ENCODE peak calls at places on chromosome 2, in ten cellular contexts. One of them, this sample, is unnamed.

GRCh38 chr2:217853301-217853881 is 149.4 kb downstream of the TNS1 start:
- DNase-seq in AG08396: peak; percentile 76
- DNase-seq in Panc1: no peak
- DNase-seq in stimulated activated CD4-positive, alpha-beta T cell treated with anti-CD3 and anti-CD28 coated beads, Interleukin-4, amount 100 ng/mL, for 48 hours: no peak
- DNase-seq in HTR-8/SVneo: peak; percentile 31
- DNase-seq in psoas muscle: peak; percentile 73
- DNase-seq in left ventricle myocardium inferior: no peak
- DNase-seq in EH: peak; percentile 71
- DNase-seq in stromal cell of bone marrow: peak; percentile 67
- DNase-seq in amniotic stem cell: peak; percentile 13
- DNase-seq in this sample: peak; percentile 71

GRCh38 chr2:197327073-197327775 is 16.6 kb upstream of the ANKRD44 start:
- DNase-seq in psoas muscle: no peak
- DNase-seq in HTR-8/SVneo: no peak
- DNase-seq in AG08396: no peak
- DNase-seq in Panc1: no peak
- DNase-seq in stromal cell of bone marrow: no peak
- DNase-seq in stimulated activated CD4-positive, alpha-beta T cell treated with anti-CD3 and anti-CD28 coated beads, Interleukin-4, amount 100 ng/mL, for 48 hours: no peak
- DNase-seq in EH: no peak
- DNase-seq in left ventricle myocardium inferior: no peak
- DNase-seq in amniotic stem cell: no peak
- DNase-seq in this sample: no peak

GRCh38 chr2:229980440-229981184 is 58.3 kb downstream of the FBXO36 start:
- DNase-seq in HTR-8/SVneo: peak; percentile 61
- DNase-seq in amniotic stem cell: no peak
- DNase-seq in psoas muscle: peak; percentile 41
- DNase-seq in Panc1: peak; percentile 33
- DNase-seq in AG08396: peak; percentile 55
- DNase-seq in stromal cell of bone marrow: peak; percentile 18
- DNase-seq in left ventricle myocardium inferior: peak; percentile 62
- DNase-seq in EH: peak; percentile 59
- DNase-seq in stimulated activated CD4-positive, alpha-beta T cell treated with anti-CD3 and anti-CD28 coated beads, Interleukin-4, amount 100 ng/mL, for 48 hours: peak; percentile 2
- DNase-seq in this sample: peak; percentile 69

GRCh38 chr2:88580088-88580487 is 47.2 kb downstream of the EIF2AK3 start:
- DNase-seq in stimulated activated CD4-positive, alpha-beta T cell treated with anti-CD3 and anti-CD28 coated beads, Interleukin-4, amount 100 ng/mL, for 48 hours: no peak
- DNase-seq in AG08396: no peak
- DNase-seq in EH: no peak
- DNase-seq in amniotic stem cell: no peak
- DNase-seq in stromal cell of bone marrow: no peak
- DNase-seq in Panc1: no peak
- DNase-seq in HTR-8/SVneo: no peak
- DNase-seq in psoas muscle: no peak
- DNase-seq in left ventricle myocardium inferior: no peak
- DNase-seq in this sample: no peak

GRCh38 chr2:26251893-26252292 is 7.2 kb downstream of the HADHB start:
- DNase-seq in Panc1: no peak
- DNase-seq in HTR-8/SVneo: no peak
- DNase-seq in AG08396: no peak
- DNase-seq in psoas muscle: peak; percentile 62
- DNase-seq in stromal cell of bone marrow: no peak
- DNase-seq in stimulated activated CD4-positive, alpha-beta T cell treated with anti-CD3 and anti-CD28 coated beads, Interleukin-4, amount 100 ng/mL, for 48 hours: no peak
- DNase-seq in left ventricle myocardium inferior: peak; percentile 69
- DNase-seq in amniotic stem cell: no peak
- DNase-seq in EH: no peak
- DNase-seq in this sample: no peak

GRCh38 chr2:60992985-60993392 is 24.5 kb upstream of the PEX13 start:
- DNase-seq in psoas muscle: no peak
- DNase-seq in AG08396: no peak
- DNase-seq in HTR-8/SVneo: no peak
- DNase-seq in left ventricle myocardium inferior: no peak
- DNase-seq in stromal cell of bone marrow: no peak
- DNase-seq in stimulated activated CD4-positive, alpha-beta T cell treated with anti-CD3 and anti-CD28 coated beads, Interleukin-4, amount 100 ng/mL, for 48 hours: no peak
- DNase-seq in EH: no peak
- DNase-seq in Panc1: no peak
- DNase-seq in amniotic stem cell: no peak
- DNase-seq in this sample: no peak

GRCh38 chr2:34107811-34108210 is 508.7 kb upstream of the FAM98A start:
- DNase-seq in psoas muscle: no peak
- DNase-seq in HTR-8/SVneo: no peak
- DNase-seq in left ventricle myocardium inferior: no peak
- DNase-seq in Panc1: no peak
- DNase-seq in stimulated activated CD4-positive, alpha-beta T cell treated with anti-CD3 and anti-CD28 coated beads, Interleukin-4, amount 100 ng/mL, for 48 hours: no peak
- DNase-seq in EH: no peak
- DNase-seq in amniotic stem cell: no peak
- DNase-seq in stromal cell of bone marrow: no peak
- DNase-seq in AG08396: no peak
- DNase-seq in this sample: no peak

GRCh38 chr2:173580869-173581268 is 226.2 kb downstream of the CDCA7 start:
- DNase-seq in HTR-8/SVneo: no peak
- DNase-seq in psoas muscle: no peak
- DNase-seq in Panc1: no peak
- DNase-seq in stimulated activated CD4-positive, alpha-beta T cell treated with anti-CD3 and anti-CD28 coated beads, Interleukin-4, amount 100 ng/mL, for 48 hours: no peak
- DNase-seq in stromal cell of bone marrow: no peak
- DNase-seq in AG08396: no peak
- DNase-seq in amniotic stem cell: no peak
- DNase-seq in EH: no peak
- DNase-seq in left ventricle myocardium inferior: no peak
- DNase-seq in this sample: no peak

GRCh38 chr2:10327896-10328666 is 25.4 kb downstream of the HPCAL1 start:
- DNase-seq in HTR-8/SVneo: no peak
- DNase-seq in EH: no peak
- DNase-seq in stromal cell of bone marrow: no peak
- DNase-seq in psoas muscle: no peak
- DNase-seq in stimulated activated CD4-positive, alpha-beta T cell treated with anti-CD3 and anti-CD28 coated beads, Interleukin-4, amount 100 ng/mL, for 48 hours: no peak
- DNase-seq in amniotic stem cell: no peak
- DNase-seq in Panc1: no peak
- DNase-seq in left ventricle myocardium inferior: no peak
- DNase-seq in AG08396: no peak
- DNase-seq in this sample: no peak

GRCh38 chr2:214987261-214987660 is 151.2 kb downstream of the ABCA12 start:
- DNase-seq in stromal cell of bone marrow: no peak
- DNase-seq in left ventricle myocardium inferior: no peak
- DNase-seq in amniotic stem cell: no peak
- DNase-seq in Panc1: no peak
- DNase-seq in HTR-8/SVneo: no peak
- DNase-seq in stimulated activated CD4-positive, alpha-beta T cell treated with anti-CD3 and anti-CD28 coated beads, Interleukin-4, amount 100 ng/mL, for 48 hours: no peak
- DNase-seq in AG08396: no peak
- DNase-seq in EH: peak; percentile 13
- DNase-seq in psoas muscle: no peak
- DNase-seq in this sample: no peak

GRCh38 chr2:222504191-222504590 is 79.8 kb downstream of the SGPP2 start:
- DNase-seq in EH: no peak
- DNase-seq in Panc1: no peak
- DNase-seq in psoas muscle: no peak
- DNase-seq in stromal cell of bone marrow: no peak
- DNase-seq in stimulated activated CD4-positive, alpha-beta T cell treated with anti-CD3 and anti-CD28 coated beads, Interleukin-4, amount 100 ng/mL, for 48 hours: no peak
- DNase-seq in left ventricle myocardium inferior: no peak
- DNase-seq in AG08396: no peak
- DNase-seq in HTR-8/SVneo: no peak
- DNase-seq in amniotic stem cell: no peak
- DNase-seq in this sample: no peak

GRCh38 chr2:98454073-98454472 is 9.4 kb downstream of the INPP4A start:
- DNase-seq in stimulated activated CD4-positive, alpha-beta T cell treated with anti-CD3 and anti-CD28 coated beads, Interleukin-4, amount 100 ng/mL, for 48 hours: no peak
- DNase-seq in Panc1: no peak
- DNase-seq in EH: peak; percentile 21
- DNase-seq in psoas muscle: no peak
- DNase-seq in HTR-8/SVneo: no peak
- DNase-seq in amniotic stem cell: no peak
- DNase-seq in stromal cell of bone marrow: no peak
- DNase-seq in AG08396: no peak
- DNase-seq in left ventricle myocardium inferior: no peak
- DNase-seq in this sample: no peak

GRCh38 chr2:19300961-19301360 is 57.5 kb downstream of the OSR1 start:
- DNase-seq in left ventricle myocardium inferior: no peak
- DNase-seq in amniotic stem cell: no peak
- DNase-seq in EH: no peak
- DNase-seq in Panc1: no peak
- DNase-seq in stimulated activated CD4-positive, alpha-beta T cell treated with anti-CD3 and anti-CD28 coated beads, Interleukin-4, amount 100 ng/mL, for 48 hours: no peak
- DNase-seq in stromal cell of bone marrow: peak; percentile 17
- DNase-seq in HTR-8/SVneo: no peak
- DNase-seq in psoas muscle: no peak
- DNase-seq in AG08396: no peak
- DNase-seq in this sample: no peak

GRCh38 chr2:160920061-160920460 is 240.2 kb upstream of the TANK start:
- DNase-seq in AG08396: no peak
- DNase-seq in psoas muscle: no peak
- DNase-seq in Panc1: no peak
- DNase-seq in stimulated activated CD4-positive, alpha-beta T cell treated with anti-CD3 and anti-CD28 coated beads, Interleukin-4, amount 100 ng/mL, for 48 hours: no peak
- DNase-seq in EH: no peak
- DNase-seq in stromal cell of bone marrow: no peak
- DNase-seq in amniotic stem cell: no peak
- DNase-seq in HTR-8/SVneo: no peak
- DNase-seq in left ventricle myocardium inferior: no peak
- DNase-seq in this sample: no peak

GRCh38 chr2:201839727-201840126 is 33.4 kb downstream of the CDK15 start:
- DNase-seq in stromal cell of bone marrow: no peak
- DNase-seq in stimulated activated CD4-positive, alpha-beta T cell treated with anti-CD3 and anti-CD28 coated beads, Interleukin-4, amount 100 ng/mL, for 48 hours: no peak
- DNase-seq in HTR-8/SVneo: no peak
- DNase-seq in Panc1: no peak
- DNase-seq in left ventricle myocardium inferior: no peak
- DNase-seq in AG08396: no peak
- DNase-seq in EH: no peak
- DNase-seq in amniotic stem cell: no peak
- DNase-seq in psoas muscle: no peak
- DNase-seq in this sample: no peak

GRCh38 chr2:85265304-85265703 is 62.5 kb downstream of the TGOLN2 start:
- DNase-seq in left ventricle myocardium inferior: peak; percentile 76
- DNase-seq in psoas muscle: peak; percentile 59
- DNase-seq in stromal cell of bone marrow: no peak
- DNase-seq in Panc1: no peak
- DNase-seq in HTR-8/SVneo: no peak
- DNase-seq in amniotic stem cell: no peak
- DNase-seq in stimulated activated CD4-positive, alpha-beta T cell treated with anti-CD3 and anti-CD28 coated beads, Interleukin-4, amount 100 ng/mL, for 48 hours: no peak
- DNase-seq in EH: no peak
- DNase-seq in AG08396: no peak
- DNase-seq in this sample: peak; percentile 73

GRCh38 chr2:229445501-229446294 is 174.6 kb upstream of the PID1 start:
- DNase-seq in HTR-8/SVneo: no peak
- DNase-seq in AG08396: no peak
- DNase-seq in stimulated activated CD4-positive, alpha-beta T cell treated with anti-CD3 and anti-CD28 coated beads, Interleukin-4, amount 100 ng/mL, for 48 hours: no peak
- DNase-seq in EH: peak; percentile 39
- DNase-seq in stromal cell of bone marrow: peak; percentile 67
- DNase-seq in left ventricle myocardium inferior: peak; percentile 31
- DNase-seq in Panc1: no peak
- DNase-seq in amniotic stem cell: no peak
- DNase-seq in psoas muscle: peak; percentile 56
- DNase-seq in this sample: peak; percentile 77

GRCh38 chr2:172094319-172095145 is 8.2 kb downstream of the DLX2 start:
- DNase-seq in Panc1: no peak
- DNase-seq in stimulated activated CD4-positive, alpha-beta T cell treated with anti-CD3 and anti-CD28 coated beads, Interleukin-4, amount 100 ng/mL, for 48 hours: no peak
- DNase-seq in HTR-8/SVneo: peak; percentile 50
- DNase-seq in AG08396: peak; percentile 67
- DNase-seq in psoas muscle: no peak
- DNase-seq in left ventricle myocardium inferior: no peak
- DNase-seq in amniotic stem cell: no peak
- DNase-seq in stromal cell of bone marrow: no peak
- DNase-seq in EH: peak; percentile 62
- DNase-seq in this sample: no peak

This sample was measured in uterus.